ENCODE peak calls at places on chromosome X, in ten cellular contexts. M, R, E, Y, P, T, G, F, I and S are unnamed samples.

GRCh38 chrX:102765217-102765616 is 44.7 kb downstream of the GPRASP3 start:
- DNase-seq in I (no peak), Y (no peak), T (no peak), E (no peak), G (peak), R (no peak), M (peak), P (no peak), F (no peak), S (no peak)

GRCh38 chrX:18146954-18147353 is 73.7 kb downstream of the BEND2 start:
- DNase-seq in T (no peak), M (peak), F (no peak), I (no peak), P (no peak), G (peak), Y (peak), R (no peak), E (no peak), S (no peak)

GRCh38 chrX:37746268-37746931 is 33.5 kb upstream of the CYBB start:
- DNase-seq in F (no peak), M (no peak), R (no peak), Y (no peak), T (no peak), P (no peak), G (no peak), E (no peak), I (no peak), S (no peak)

GRCh38 chrX:85851418-85851817 is 195.9 kb downstream of the CHM start:
- DNase-seq in T (no peak), P (peak), R (no peak), F (no peak), I (no peak), G (peak), E (no peak), M (peak), Y (peak), S (no peak)

GRCh38 chrX:46461653-46462191 is 83.5 kb downstream of the ZNF674 start:
- DNase-seq in G (no peak), T (no peak), I (no peak), R (no peak), P (no peak), E (no peak), Y (no peak), F (no peak), M (no peak), S (no peak)

GRCh38 chrX:24117288-24117687 is 32.2 kb upstream of the ZFX start:
- DNase-seq in M (peak), Y (no peak), F (no peak), G (peak), E (no peak), P (no peak), R (no peak), T (no peak), I (no peak), S (no peak)

GRCh38 chrX:110442631-110443030 is 84.0 kb downstream of the RTL9 start:
- DNase-seq in G (peak), Y (peak), E (no peak), T (no peak), M (peak), F (no peak), P (no peak), R (no peak), I (no peak), S (no peak)

GRCh38 chrX:82141942-82142341 is 940.0 kb downstream of the SH3BGRL start:
- DNase-seq in I (no peak), G (no peak), M (no peak), P (no peak), R (no peak), T (no peak), F (no peak), Y (no peak), E (no peak), S (no peak)

GRCh38 chrX:64642482-64642881 is 247.2 kb upstream of the MTMR8 start:
- DNase-seq in T (no peak), M (no peak), F (no peak), Y (peak), I (no peak), G (no peak), R (no peak), P (no peak), E (no peak), S (no peak)

GRCh38 chrX:13341491-13342101 is 21.7 kb upstream of the ATXN3L start:
- DNase-seq in I (no peak), E (peak), M (no peak), F (no peak), P (no peak), G (peak), Y (peak), T (no peak), R (no peak), S (no peak)

GRCh38 chrX:15882704-15883539 is 28.3 kb upstream of the AP1S2 start:
- DNase-seq in G (peak), T (no peak), Y (no peak), F (no peak), I (no peak), P (no peak), R (no peak), E (no peak), M (peak), S (no peak)

GRCh38 chrX:54248309-54248708 is 65.3 kb upstream of the FAM120C start:
- DNase-seq in I (no peak), M (peak), T (no peak), Y (peak), P (no peak), E (no peak), G (peak), F (no peak), R (no peak), S (no peak)

GRCh38 chrX:1932231-1932630 is 317.4 kb downstream of the ASMT start:
- DNase-seq in M (peak), G (no peak), E (no peak), T (no peak), P (no peak), I (no peak), R (no peak), F (no peak), Y (no peak), S (no peak)

GRCh38 chrX:26442340-26442739 is 226.4 kb downstream of the MAGEB5 start:
- DNase-seq in R (no peak), P (no peak), E (no peak), F (no peak), I (no peak), Y (peak), M (peak), G (peak), T (no peak), S (no peak)

GRCh38 chrX:129769467-129770154 is 10.1 kb upstream of the SASH3 start:
- DNase-seq in T (no peak), P (peak), R (no peak), Y (no peak), M (no peak), E (no peak), F (peak), I (no peak), G (no peak), S (no peak)

DNA sequence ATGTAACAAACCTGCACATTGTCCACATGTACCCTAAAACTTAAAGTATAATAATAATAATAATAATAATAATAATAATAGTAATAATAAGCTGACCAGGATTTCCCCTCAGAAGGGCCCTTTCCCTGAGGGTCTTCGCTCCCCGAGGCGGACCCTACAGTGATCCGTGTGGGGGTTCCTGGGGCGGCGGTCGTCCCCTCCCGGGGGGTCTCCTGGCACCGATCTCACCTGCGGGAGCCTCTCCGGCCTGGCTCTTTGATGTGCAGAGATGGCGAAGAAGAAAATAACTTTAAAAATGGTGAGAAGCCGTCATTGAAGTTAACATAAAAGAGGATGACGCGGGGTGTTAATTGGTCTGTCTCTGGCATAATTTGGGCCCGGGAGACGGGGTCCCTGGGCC is 48.2 kb upstream of the PPP2R3B start:
- DNase-seq in T (no peak), G (no peak), E (no peak), F (no peak), M (no peak), Y (no peak), R (no peak), I (no peak), P (no peak), S (no peak)
- TF ChIP-seq CTCF in T (no peak), G (no peak), E (no peak), F (no peak), M (no peak), Y (no peak), R (no peak), I (no peak), P (no peak), S (no peak)

GRCh38 chrX:67207912-67208311 is 335.9 kb upstream of the AR start:
- DNase-seq in G (no peak), T (no peak), E (no peak), M (no peak), P (no peak), R (no peak), Y (no peak), F (no peak), I (no peak), S (no peak)
- H3K27ac ChIP-seq in G (no peak), T (no peak), E (no peak), M (no peak), P (no peak), R (no peak), Y (no peak), F (no peak), I (no peak), S (no peak)

DNA sequence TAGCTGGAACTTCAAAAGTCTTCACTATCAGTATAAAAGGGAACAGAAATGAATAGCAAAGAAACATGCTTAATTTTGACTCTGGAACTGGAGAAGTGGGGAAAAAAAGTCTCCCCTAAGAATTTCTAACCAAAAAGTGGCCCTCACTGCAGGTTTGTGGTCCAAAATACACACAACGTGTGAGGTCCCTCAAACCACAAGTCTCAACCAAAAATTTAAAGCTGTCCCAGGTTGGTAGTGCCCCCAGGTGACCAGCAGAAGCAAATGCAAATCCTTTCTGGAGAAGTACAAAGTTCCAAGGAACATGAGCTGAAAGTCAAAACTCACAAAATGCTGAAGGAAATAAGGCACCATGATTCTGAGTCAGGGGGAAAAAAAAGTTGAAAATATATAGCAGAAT is 23.6 kb upstream of the VAMP7 start:
- DNase-seq in T (no peak), M (peak), F (no peak), Y (peak), E (no peak), R (no peak), I (no peak), G (no peak), P (no peak), S (no peak)
- TF ChIP-seq CTCF in T (no peak), M (no peak), F (no peak), Y (peak), E (peak), R (peak), I (no peak), G (peak), P (no peak), S (no peak)

DNA sequence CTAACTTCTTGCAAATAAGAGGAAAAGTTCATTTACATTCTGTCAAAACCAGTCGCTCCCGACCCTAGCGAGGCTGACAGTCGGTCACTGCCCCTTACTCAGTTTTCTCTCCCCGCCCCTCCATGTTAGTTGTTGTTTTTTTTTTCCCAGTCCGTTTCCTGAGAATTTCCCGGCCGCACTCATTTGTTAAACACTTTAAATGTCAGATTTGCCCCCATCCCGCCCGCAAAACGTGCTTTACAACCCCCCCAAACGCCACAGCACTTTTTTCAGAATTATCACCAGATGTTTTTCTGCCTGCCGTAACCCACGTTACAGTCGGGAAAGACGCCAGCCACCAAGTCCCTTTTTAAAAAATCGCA is 88.9 kb downstream of the HPRT1 start:
- DNase-seq in G (no peak), P (no peak), F (no peak), M (no peak), R (no peak), I (no peak), Y (peak), T (no peak), E (no peak), S (no peak)
- H3K27ac ChIP-seq in G (peak), P (peak), F (no peak), M (peak), R (peak), I (peak), Y (peak), T (peak), E (peak), S (no peak)

GRCh38 chrX:66035667-66036066 is 4.2 kb downstream of the VSIG4 start:
- DNase-seq in I (no peak), M (no peak), E (no peak), Y (peak), F (no peak), T (no peak), G (no peak), P (no peak), R (no peak), S (no peak)

GRCh38 chrX:66028936-66029335 is 10.9 kb downstream of the VSIG4 start:
- DNase-seq in P (no peak), R (no peak), T (no peak), Y (no peak), F (no peak), I (no peak), G (no peak), E (no peak), M (no peak), S (no peak)

DNA sequence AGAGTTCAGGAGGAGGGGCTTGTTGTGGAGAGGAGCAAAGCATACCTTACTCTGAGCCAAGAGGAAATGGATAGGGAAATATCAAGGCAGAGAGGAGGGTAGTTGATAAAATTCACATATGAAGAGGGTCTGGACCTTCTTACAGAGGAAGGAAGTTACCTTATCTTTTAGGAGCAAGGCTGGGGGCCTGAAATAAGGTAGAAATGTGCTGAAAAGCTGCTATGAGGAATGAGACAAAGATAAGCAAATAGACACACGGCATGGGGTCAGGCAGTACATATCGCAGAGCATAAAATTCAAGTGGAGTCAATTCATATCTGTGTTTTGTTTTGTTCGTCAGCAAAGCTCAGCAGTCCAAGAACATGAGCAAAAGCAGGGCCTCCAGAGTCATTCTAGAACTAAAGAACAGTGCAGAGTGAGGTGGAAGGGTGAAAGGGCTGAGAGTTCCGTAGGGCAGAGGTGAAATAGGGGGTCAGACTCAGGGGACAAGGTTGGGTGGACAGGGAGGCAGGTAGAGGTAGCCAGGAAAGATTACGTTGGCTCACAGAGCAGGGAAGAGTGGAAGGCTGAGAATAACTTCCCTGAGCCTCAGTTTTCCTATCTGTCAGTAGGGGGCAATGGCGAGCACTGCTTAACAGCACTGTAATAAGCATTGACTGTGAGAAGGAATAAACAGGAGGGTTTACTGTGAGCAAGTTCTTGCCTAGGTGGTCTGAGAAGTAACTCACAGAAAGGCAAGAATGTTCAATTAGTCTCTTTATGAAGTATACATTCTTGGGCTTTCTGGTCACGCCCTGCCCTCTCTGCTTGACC is 9.2 kb downstream of the VSIG4 start:
- DNase-seq in T (no peak), P (peak), I (no peak), E (no peak), R (no peak), G (peak), M (peak), F (no peak), Y (peak), S (no peak)
- TF ChIP-seq CTCF in T (peak), P (peak), I (peak), E (peak), R (peak), G (peak), M (peak), F (peak), Y (peak), S (peak)

GRCh38 chrX:10750581-10750980 is 130.2 kb upstream of the MID1 start:
- DNase-seq in T (no peak), M (no peak), G (peak), R (no peak), E (no peak), I (no peak), P (no peak), F (no peak), Y (no peak), S (no peak)
- H3K27ac ChIP-seq in T (no peak), M (no peak), G (no peak), R (no peak), E (no peak), I (no peak), P (no peak), F (no peak), Y (no peak), S (no peak)